ENCODE peak calls at places on chromosomes 12 and 14, in four cellular contexts. N is AG10803, U is brain microvascular endothelial cell, S is retinal pigment epithelial cell. V is an unnamed sample.

GRCh38 chr12:123798518-123798917 is 36.4 kb downstream of the DNAH10 start:
- DNase-seq in U (no peak), N (no peak), S (no peak), V (no peak)

GRCh38 chr12:50390284-50390683 is 6.1 kb downstream of the FAM186A start:
- DNase-seq in N (peak; percentile 95), U (peak; percentile 85), S (peak; percentile 33), V (no peak)

GRCh38 chr12:120738252-120739030 is 12.8 kb downstream of the ACADS start:
- DNase-seq in U (no peak), N (no peak), S (no peak), V (no peak)

GRCh38 chr12:67424784-67425183 is 155.6 kb downstream of the CAND1 start:
- DNase-seq in S (no peak), N (no peak), U (no peak), V (no peak)

GRCh38 chr14:38389666-38390065 is 133.8 kb upstream of the CLEC14A start:
- DNase-seq in S (no peak), U (no peak), N (peak; percentile 90), V (no peak)

GRCh38 chr14:86712727-86713126 is 1182.8 kb downstream of the FLRT2 start:
- DNase-seq in U (no peak), N (no peak), S (peak; percentile 19), V (no peak)

GRCh38 chr14:31388687-31389413 is 31.5 kb downstream of the HEATR5A start:
- DNase-seq in N (peak; percentile 25), U (peak; percentile 70), S (no peak), V (no peak)

GRCh38 chr12:54765652-54766051 is 88.7 kb upstream of the MUCL1 start:
- DNase-seq in S (no peak), N (no peak), U (no peak), V (no peak)

GRCh38 chr14:65100905-65101541 is 1.3 kb downstream of the MAX start:
- DNase-seq in N (no peak), S (no peak), U (no peak), V (no peak)

GRCh38 chr14:43803076-43803689 is 703.9 kb downstream of the FSCB start:
- DNase-seq in N (no peak), U (no peak), S (no peak), V (no peak)

GRCh38 chr14:100256339-100256895 is 17.5 kb downstream of the YY1 start:
- DNase-seq in S (no peak), N (no peak), U (no peak), V (no peak)

GRCh38 chr14:72024043-72024407 is 91.8 kb downstream of the RGS6 start:
- DNase-seq in U (peak; percentile 39), N (peak; percentile 2), S (peak; percentile 11), V (no peak)

GRCh38 chr14:92638266-92638665 is 110.2 kb downstream of the LGMN start:
- DNase-seq in U (no peak), N (no peak), S (no peak), V (no peak)
- TF ChIP-seq CTCF in U (no peak), N (no peak), S (no peak), V (no peak)

GRCh38 chr12:2570562-2570961 is 224.2 kb upstream of the FKBP4 start:
- DNase-seq in U (no peak), N (no peak), S (no peak), V (no peak)
- TF ChIP-seq CTCF in U (no peak), N (no peak), S (no peak), V (no peak)

DNA sequence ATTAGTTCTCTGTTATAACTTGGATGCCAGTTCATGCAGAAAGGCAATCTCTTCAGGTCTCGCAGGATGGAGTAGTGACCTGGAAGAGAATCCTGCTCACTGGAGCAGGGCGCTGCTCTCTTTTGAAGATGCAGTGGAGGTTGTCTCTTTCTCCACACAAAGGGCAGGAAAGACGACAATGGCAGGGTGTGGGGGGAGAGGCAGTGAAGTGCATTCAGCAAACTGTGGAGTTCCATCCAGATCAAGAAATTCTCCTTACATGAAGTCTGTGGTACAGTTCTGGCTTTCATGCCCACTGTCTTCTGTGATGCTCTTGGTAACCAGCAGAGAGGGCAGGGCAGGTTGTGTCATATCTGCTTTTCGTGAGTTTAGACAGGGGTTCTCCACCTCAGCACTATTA is 6.6 kb upstream of the PPP2R5C start:
- DNase-seq in N (no peak), S (no peak), U (no peak), V (no peak)
- TF ChIP-seq CTCF in N (no peak), S (no peak), U (no peak), V (no peak)

DNA sequence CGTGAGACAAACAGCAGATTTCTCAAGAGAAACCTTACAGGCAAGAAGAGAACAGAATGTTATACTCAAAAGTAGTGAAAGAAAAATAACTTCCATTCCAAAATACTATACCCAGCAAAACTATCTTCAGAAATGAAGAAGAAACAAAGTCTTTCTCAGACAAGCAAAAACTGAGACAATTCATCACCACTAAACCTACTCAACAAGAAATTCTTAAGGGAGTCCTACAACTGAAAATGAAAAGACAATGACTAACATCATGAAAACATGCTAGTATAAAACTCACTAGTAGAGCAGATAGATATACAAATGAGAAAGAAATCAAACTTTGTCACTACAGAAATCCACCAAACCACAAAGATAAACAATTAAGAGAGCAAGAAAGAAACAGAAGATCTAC is 106.5 kb downstream of the CEP83 start:
- DNase-seq in S (no peak), N (no peak), U (no peak), V (no peak)
- TF ChIP-seq CTCF in S (no peak), N (no peak), U (no peak), V (no peak)

V was measured in progenitor cell of endocrine pancreas.